ENCODE peak calls at places on chromosomes 2 and 18, in nine cellular contexts. I, Z, T, H, E, J, K, G and M are unnamed samples.
A peak's percentile ranks its signal among the peaks of the same experiment; 100 is the strongest.

GRCh38 chr2:18106841-18107240 is 228.4 kb downstream of the KCNS3 start:
- DNase-seq in I (no peak), Z (no peak), T (no peak), H (no peak), E (no peak), J (no peak), K (no peak), G (no peak), M (no peak)

GRCh38 chr18:8844721-8845148 is 139.4 kb downstream of the MTCL1 start:
- DNase-seq in I (no peak), Z (no peak), T (no peak), H (no peak), E (no peak), J (peak; percentile 56), K (no peak), G (no peak), M (no peak)

GRCh38 chr2:149611100-149611820 is 23.7 kb upstream of the MMADHC start:
- DNase-seq in I (no peak), Z (no peak), T (no peak), H (peak; percentile 29), E (no peak), J (no peak), K (no peak), G (no peak), M (no peak)

GRCh38 chr2:126720031-126720368 is 64.0 kb downstream of the GYPC start:
- DNase-seq in I (no peak), Z (no peak), T (no peak), H (no peak), E (no peak), J (no peak), K (peak; percentile 56), G (no peak), M (no peak)

GRCh38 chr2:239269173-239269865 is 131.5 kb downstream of the HDAC4 start:
- DNase-seq in I (no peak), Z (peak; percentile 57), T (no peak), H (no peak), E (no peak), J (no peak), K (peak; percentile 72), G (peak; percentile 60), M (no peak)

GRCh38 chr2:239349448-239350135 is 51.2 kb downstream of the HDAC4 start:
- DNase-seq in I (no peak), Z (no peak), T (no peak), H (no peak), E (peak; percentile 73), J (no peak), K (no peak), G (no peak), M (no peak)

GRCh38 chr2:64489081-64489761 is 34.9 kb upstream of the AFTPH start:
- DNase-seq in I (no peak), Z (no peak), T (no peak), H (no peak), E (no peak), J (peak; percentile 54), K (no peak), G (no peak), M (no peak)

GRCh38 chr18:39701839-39702238 is 2136.2 kb upstream of the CELF4 start:
- DNase-seq in I (no peak), Z (no peak), T (no peak), H (peak; percentile 51), E (no peak), J (no peak), K (no peak), G (no peak), M (no peak)

GRCh38 chr2:20516646-20517341 is 69.9 kb downstream of the RHOB start:
- DNase-seq in I (no peak), Z (no peak), T (no peak), H (no peak), E (peak; percentile 67), J (no peak), K (no peak), G (no peak), M (no peak)

GRCh38 chr2:129318581-129319421 is 660.7 kb upstream of the RAB6C start:
- DNase-seq in I (peak; percentile 11), Z (no peak), T (no peak), H (peak; percentile 62), E (no peak), J (no peak), K (no peak), G (no peak), M (no peak)

GRCh38 chr2:5285891-5286290 is 406.3 kb upstream of the SOX11 start:
- DNase-seq in I (no peak), Z (no peak), T (no peak), H (no peak), E (no peak), J (peak; percentile 18), K (no peak), G (no peak), M (no peak)

GRCh38 chr2:102050854-102051391 is 59.2 kb downstream of the IL1R2 start:
- DNase-seq in I (peak; percentile 81), Z (peak; percentile 66), T (peak; percentile 85), H (no peak), E (peak; percentile 97), J (no peak), K (no peak), G (peak; percentile 71), M (peak; percentile 79)

GRCh38 chr2:112688086-112688880 is 32.5 kb upstream of the NT5DC4 start:
- DNase-seq in I (no peak), Z (no peak), T (no peak), H (peak; percentile 44), E (no peak), J (no peak), K (peak; percentile 34), G (peak; percentile 47), M (no peak)

GRCh38 chr2:18406219-18406618 is 154.2 kb downstream of the RDH14 start:
- DNase-seq in I (no peak), Z (no peak), T (no peak), H (no peak), E (no peak), J (no peak), K (no peak), G (no peak), M (no peak)

GRCh38 chr18:59928201-59928600 is 28.4 kb downstream of the PMAIP1 start:
- DNase-seq in I (no peak), Z (no peak), T (no peak), H (no peak), E (no peak), J (no peak), K (no peak), G (no peak), M (no peak)

GRCh38 chr2:68368657-68369339 is 3.7 kb downstream of the PLEK start:
- DNase-seq in I (no peak), Z (no peak), T (no peak), H (peak; percentile 27), E (no peak), J (no peak), K (no peak), G (no peak), M (no peak)

GRCh38 chr2:224598669-224599068 is 13.5 kb upstream of the CUL3 start:
- DNase-seq in I (no peak), Z (no peak), T (no peak), H (no peak), E (no peak), J (no peak), K (no peak), G (no peak), M (no peak)

GRCh38 chr2:47230418-47230817 is 75.3 kb upstream of the STPG4 start:
- DNase-seq in I (no peak), Z (no peak), T (peak; percentile 50), H (no peak), E (peak; percentile 93), J (no peak), K (no peak), G (peak; percentile 38), M (peak; percentile 57)

DNA sequence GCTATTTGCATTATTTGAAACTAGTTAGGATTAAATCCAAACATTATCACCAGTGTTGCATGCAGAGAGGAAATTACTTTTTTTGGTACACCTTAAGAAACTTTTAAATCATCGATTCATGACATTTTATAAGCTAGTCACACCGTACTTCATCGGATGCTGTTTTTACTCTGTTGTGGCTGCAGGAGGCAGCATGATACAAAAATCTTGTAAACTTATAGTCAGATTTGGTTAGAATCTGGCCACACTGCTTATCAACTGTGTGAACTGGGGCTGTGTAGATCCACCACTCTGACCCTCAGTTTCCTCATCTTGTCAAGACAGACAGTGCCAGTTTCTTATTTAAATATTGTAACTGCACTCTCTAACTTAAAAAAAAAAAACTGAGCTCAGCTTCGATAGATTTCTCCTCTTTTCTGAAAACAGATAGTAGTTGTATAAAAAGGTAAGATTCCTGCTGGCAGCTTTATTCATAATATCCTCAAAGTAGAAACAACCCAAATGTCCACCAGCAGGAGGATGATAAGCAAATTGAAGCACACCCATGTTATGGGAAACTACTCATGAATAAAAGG is 77.8 kb downstream of the RAPGEF4 start:
- DNase-seq in I (no peak), Z (no peak), T (no peak), H (peak; percentile 43), E (no peak), J (peak; percentile 33), K (no peak), G (no peak), M (no peak)
- TF ChIP-seq EP300 in I (no peak), Z (no peak), T (no peak), H (no peak), E (no peak), J (peak; percentile 5), K (no peak), G (no peak), M (no peak)

GRCh38 chr2:133177196-133177595 is 391.1 kb downstream of the NCKAP5 start:
- DNase-seq in I (no peak), Z (no peak), T (no peak), H (no peak), E (no peak), J (no peak), K (no peak), G (no peak), M (no peak)
- TF ChIP-seq EP300 in I (no peak), Z (no peak), T (no peak), H (no peak), E (no peak), J (no peak), K (no peak), G (no peak), M (no peak)

DNA sequence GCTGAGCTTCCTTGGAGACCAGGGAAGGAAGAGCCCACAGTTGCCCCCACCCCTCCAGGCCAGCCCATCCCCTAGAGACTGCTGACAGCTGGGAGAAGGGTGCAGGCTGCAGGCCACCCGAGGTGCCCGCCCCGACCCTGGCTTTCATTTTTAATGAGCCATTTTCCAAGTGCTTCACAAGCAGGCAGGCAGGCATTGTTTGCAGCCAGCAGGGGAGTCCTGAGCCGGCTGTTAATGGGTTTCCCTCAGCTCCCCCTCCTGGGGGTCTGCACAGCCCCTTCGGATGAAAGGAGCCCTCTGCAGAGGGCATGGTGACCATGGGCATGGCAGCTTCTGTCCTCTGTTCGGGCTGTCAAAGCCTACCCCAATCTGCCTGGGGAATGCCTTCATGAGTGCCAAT is 94.5 kb downstream of the ZBTB7C start:
- DNase-seq in I (no peak), Z (no peak), T (no peak), H (no peak), E (no peak), J (no peak), K (no peak), G (no peak), M (no peak)
- TF ChIP-seq EP300 in I (no peak), Z (no peak), T (no peak), H (no peak), E (no peak), J (no peak), K (no peak), G (no peak), M (no peak)

DNA sequence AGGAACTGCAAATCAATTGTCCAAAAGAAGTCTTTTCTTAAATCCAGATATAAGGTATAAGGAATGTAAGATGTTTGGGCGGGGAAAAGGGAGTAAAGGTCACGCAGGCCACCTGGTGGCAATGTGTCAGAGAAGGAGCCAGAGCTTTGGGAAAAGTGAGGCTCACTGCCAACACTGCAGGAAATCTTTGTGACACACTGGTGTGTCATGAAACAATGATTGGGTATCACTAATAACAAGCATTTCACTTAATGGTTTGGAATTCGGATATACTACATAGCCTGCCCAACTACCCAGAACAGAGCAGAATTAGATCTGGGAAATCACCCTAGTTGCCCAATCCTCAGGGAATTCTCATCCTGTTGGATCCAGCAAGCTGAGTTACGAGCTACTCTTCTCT is 61.0 kb downstream of the RBMS1 start:
- DNase-seq in I (no peak), Z (peak; percentile 29), T (no peak), H (peak; percentile 35), E (no peak), J (no peak), K (no peak), G (peak; percentile 14), M (no peak)
- TF ChIP-seq EP300 in I (no peak), Z (no peak), T (no peak), H (no peak), E (no peak), J (no peak), K (no peak), G (no peak), M (no peak)